ENCODE peak calls at places on chromosomes 4 and X, in ten cellular contexts. One of them, this sample, is unnamed.

GRCh38 chr4:15006416-15007024 is 4.2 kb downstream of the CPEB2 start:
- DNase-seq in upper lobe of left lung: no peak
- DNase-seq in GM12878: no peak
- DNase-seq in transverse colon: no peak
- DNase-seq in stomach: no peak
- DNase-seq in A549: no peak
- DNase-seq in SK-N-SH: no peak
- DNase-seq in K562: peak
- DNase-seq in tibial nerve: no peak
- DNase-seq in HepG2: no peak
- DNase-seq in this sample: no peak

GRCh38 chrX:47745386-47745785 is 86.4 kb upstream of the UXT start:
- DNase-seq in upper lobe of left lung: no peak
- DNase-seq in stomach: no peak
- DNase-seq in K562: no peak
- DNase-seq in GM12878: no peak
- DNase-seq in tibial nerve: no peak
- DNase-seq in HepG2: no peak
- DNase-seq in transverse colon: no peak
- DNase-seq in SK-N-SH: no peak
- DNase-seq in A549: no peak
- DNase-seq in this sample: no peak

GRCh38 chrX:8591526-8591925 is 126.9 kb downstream of the VCX3B start:
- DNase-seq in GM12878: no peak
- DNase-seq in transverse colon: no peak
- DNase-seq in K562: no peak
- DNase-seq in HepG2: no peak
- DNase-seq in SK-N-SH: no peak
- DNase-seq in A549: no peak
- DNase-seq in upper lobe of left lung: no peak
- DNase-seq in tibial nerve: no peak
- DNase-seq in stomach: no peak
- DNase-seq in this sample: no peak

GRCh38 chrX:31233941-31234496 is 162.2 kb upstream of the FTHL17 start:
- DNase-seq in A549: no peak
- DNase-seq in stomach: no peak
- DNase-seq in transverse colon: no peak
- DNase-seq in tibial nerve: no peak
- DNase-seq in K562: no peak
- DNase-seq in upper lobe of left lung: no peak
- DNase-seq in GM12878: no peak
- DNase-seq in HepG2: no peak
- DNase-seq in SK-N-SH: no peak
- DNase-seq in this sample: no peak

GRCh38 chrX:49309401-49309981 is 6.0 kb downstream of the GAGE10 start:
- DNase-seq in A549: no peak
- DNase-seq in tibial nerve: no peak
- DNase-seq in K562: no peak
- DNase-seq in HepG2: no peak
- DNase-seq in stomach: no peak
- DNase-seq in SK-N-SH: no peak
- DNase-seq in transverse colon: no peak
- DNase-seq in upper lobe of left lung: no peak
- DNase-seq in GM12878: no peak
- DNase-seq in this sample: no peak

GRCh38 chrX:100328342-100328741 is 81.7 kb downstream of the PCDH19 start:
- DNase-seq in tibial nerve: no peak
- DNase-seq in HepG2: no peak
- DNase-seq in GM12878: no peak
- DNase-seq in upper lobe of left lung: no peak
- DNase-seq in transverse colon: no peak
- DNase-seq in SK-N-SH: no peak
- DNase-seq in stomach: no peak
- DNase-seq in A549: no peak
- DNase-seq in K562: no peak
- DNase-seq in this sample: no peak

GRCh38 chrX:150463566-150463965 is 100.4 kb downstream of the MAMLD1 start:
- DNase-seq in transverse colon: no peak
- DNase-seq in K562: no peak
- DNase-seq in GM12878: no peak
- DNase-seq in stomach: no peak
- DNase-seq in SK-N-SH: no peak
- DNase-seq in A549: no peak
- DNase-seq in tibial nerve: no peak
- DNase-seq in upper lobe of left lung: no peak
- DNase-seq in HepG2: no peak
- DNase-seq in this sample: no peak

GRCh38 chr4:112168719-112169500 is 23.7 kb downstream of the FAM241A start:
- DNase-seq in upper lobe of left lung: no peak
- DNase-seq in SK-N-SH: no peak
- DNase-seq in stomach: no peak
- DNase-seq in A549: no peak
- DNase-seq in tibial nerve: no peak
- DNase-seq in HepG2: no peak
- DNase-seq in transverse colon: no peak
- DNase-seq in K562: no peak
- DNase-seq in GM12878: no peak
- DNase-seq in this sample: no peak

GRCh38 chr4:112277705-112278448 is 7.8 kb downstream of the TIFA start:
- DNase-seq in stomach: no peak
- DNase-seq in transverse colon: no peak
- DNase-seq in tibial nerve: no peak
- DNase-seq in HepG2: no peak
- DNase-seq in GM12878: no peak
- DNase-seq in upper lobe of left lung: no peak
- DNase-seq in A549: no peak
- DNase-seq in SK-N-SH: no peak
- DNase-seq in K562: no peak
- DNase-seq in this sample: no peak

GRCh38 chrX:2500681-2501151 is at the start of the genes DHRSX and ZBED1:
- DNase-seq in stomach: peak
- DNase-seq in SK-N-SH: peak
- DNase-seq in upper lobe of left lung: peak
- DNase-seq in A549: peak
- DNase-seq in tibial nerve: no peak
- DNase-seq in K562: peak
- DNase-seq in GM12878: no peak
- DNase-seq in transverse colon: peak
- DNase-seq in HepG2: no peak
- DNase-seq in this sample: peak

GRCh38 chr4:186144180-186144579 is 39.7 kb downstream of the FAM149A start:
- DNase-seq in SK-N-SH: peak
- DNase-seq in transverse colon: peak
- DNase-seq in tibial nerve: no peak
- DNase-seq in A549: peak
- DNase-seq in HepG2: no peak
- DNase-seq in K562: no peak
- DNase-seq in stomach: no peak
- DNase-seq in GM12878: no peak
- DNase-seq in upper lobe of left lung: no peak
- DNase-seq in this sample: peak

GRCh38 chr4:63566658-63567057 is 842.6 kb downstream of the TECRL start:
- DNase-seq in K562: no peak
- DNase-seq in stomach: no peak
- DNase-seq in A549: no peak
- DNase-seq in HepG2: no peak
- DNase-seq in tibial nerve: no peak
- DNase-seq in transverse colon: no peak
- DNase-seq in upper lobe of left lung: no peak
- DNase-seq in GM12878: no peak
- DNase-seq in SK-N-SH: no peak
- DNase-seq in this sample: no peak

GRCh38 chr4:63558709-63559108 is 850.5 kb downstream of the TECRL start:
- DNase-seq in SK-N-SH: no peak
- DNase-seq in stomach: no peak
- DNase-seq in tibial nerve: no peak
- DNase-seq in K562: no peak
- DNase-seq in transverse colon: no peak
- DNase-seq in GM12878: no peak
- DNase-seq in A549: no peak
- DNase-seq in HepG2: no peak
- DNase-seq in upper lobe of left lung: no peak
- DNase-seq in this sample: no peak

GRCh38 chr4:63563288-63564014 is 845.8 kb downstream of the TECRL start:
- DNase-seq in K562: no peak
- DNase-seq in GM12878: no peak
- DNase-seq in upper lobe of left lung: peak
- DNase-seq in A549: no peak
- DNase-seq in transverse colon: no peak
- DNase-seq in tibial nerve: no peak
- DNase-seq in HepG2: no peak
- DNase-seq in SK-N-SH: no peak
- DNase-seq in stomach: no peak
- DNase-seq in this sample: no peak
- TF ChIP-seq EP300 in K562: no peak
- TF ChIP-seq EP300 in GM12878: no peak
- TF ChIP-seq EP300 in upper lobe of left lung: no peak
- TF ChIP-seq EP300 in A549: no peak
- TF ChIP-seq EP300 in transverse colon: no peak
- TF ChIP-seq EP300 in tibial nerve: no peak
- TF ChIP-seq EP300 in HepG2: no peak
- TF ChIP-seq EP300 in SK-N-SH: no peak
- TF ChIP-seq EP300 in stomach: no peak
- TF ChIP-seq EP300 in this sample: no peak

GRCh38 chrX:41026326-41027136 is 58.7 kb upstream of the USP9X start:
- DNase-seq in GM12878: no peak
- DNase-seq in HepG2: no peak
- DNase-seq in SK-N-SH: no peak
- DNase-seq in K562: no peak
- DNase-seq in A549: no peak
- DNase-seq in tibial nerve: no peak
- DNase-seq in transverse colon: no peak
- DNase-seq in stomach: no peak
- DNase-seq in upper lobe of left lung: no peak
- DNase-seq in this sample: no peak
- H3K4me3 ChIP-seq in GM12878: no peak
- H3K4me3 ChIP-seq in HepG2: no peak
- H3K4me3 ChIP-seq in SK-N-SH: no peak
- H3K4me3 ChIP-seq in K562: no peak
- H3K4me3 ChIP-seq in A549: peak
- H3K4me3 ChIP-seq in tibial nerve: no peak
- H3K4me3 ChIP-seq in transverse colon: no peak
- H3K4me3 ChIP-seq in stomach: no peak
- H3K4me3 ChIP-seq in upper lobe of left lung: no peak
- H3K4me3 ChIP-seq in this sample: no peak

GRCh38 chr4:163165217-163166017 is 1.3 kb downstream of the NAF1 start:
- DNase-seq in A549: no peak
- DNase-seq in tibial nerve: no peak
- DNase-seq in HepG2: no peak
- DNase-seq in transverse colon: no peak
- DNase-seq in K562: no peak
- DNase-seq in upper lobe of left lung: no peak
- DNase-seq in SK-N-SH: no peak
- DNase-seq in stomach: no peak
- DNase-seq in GM12878: no peak
- DNase-seq in this sample: no peak

GRCh38 chr4:163164110-163164509 is 2.6 kb downstream of the NAF1 start:
- DNase-seq in HepG2: no peak
- DNase-seq in transverse colon: no peak
- DNase-seq in A549: no peak
- DNase-seq in stomach: no peak
- DNase-seq in tibial nerve: no peak
- DNase-seq in SK-N-SH: no peak
- DNase-seq in GM12878: no peak
- DNase-seq in K562: no peak
- DNase-seq in upper lobe of left lung: no peak
- DNase-seq in this sample: no peak

GRCh38 chr4:163166041-163166579 is 580 bp downstream of the NAF1 start:
- DNase-seq in stomach: peak
- DNase-seq in A549: peak
- DNase-seq in GM12878: no peak
- DNase-seq in transverse colon: peak
- DNase-seq in upper lobe of left lung: peak
- DNase-seq in tibial nerve: peak
- DNase-seq in HepG2: peak
- DNase-seq in K562: peak
- DNase-seq in SK-N-SH: peak
- DNase-seq in this sample: peak

GRCh38 chr4:163164591-163164990 is 2.1 kb downstream of the NAF1 start:
- DNase-seq in GM12878: no peak
- DNase-seq in tibial nerve: no peak
- DNase-seq in upper lobe of left lung: no peak
- DNase-seq in SK-N-SH: no peak
- DNase-seq in A549: no peak
- DNase-seq in transverse colon: no peak
- DNase-seq in K562: no peak
- DNase-seq in stomach: no peak
- DNase-seq in HepG2: no peak
- DNase-seq in this sample: no peak

DNA sequence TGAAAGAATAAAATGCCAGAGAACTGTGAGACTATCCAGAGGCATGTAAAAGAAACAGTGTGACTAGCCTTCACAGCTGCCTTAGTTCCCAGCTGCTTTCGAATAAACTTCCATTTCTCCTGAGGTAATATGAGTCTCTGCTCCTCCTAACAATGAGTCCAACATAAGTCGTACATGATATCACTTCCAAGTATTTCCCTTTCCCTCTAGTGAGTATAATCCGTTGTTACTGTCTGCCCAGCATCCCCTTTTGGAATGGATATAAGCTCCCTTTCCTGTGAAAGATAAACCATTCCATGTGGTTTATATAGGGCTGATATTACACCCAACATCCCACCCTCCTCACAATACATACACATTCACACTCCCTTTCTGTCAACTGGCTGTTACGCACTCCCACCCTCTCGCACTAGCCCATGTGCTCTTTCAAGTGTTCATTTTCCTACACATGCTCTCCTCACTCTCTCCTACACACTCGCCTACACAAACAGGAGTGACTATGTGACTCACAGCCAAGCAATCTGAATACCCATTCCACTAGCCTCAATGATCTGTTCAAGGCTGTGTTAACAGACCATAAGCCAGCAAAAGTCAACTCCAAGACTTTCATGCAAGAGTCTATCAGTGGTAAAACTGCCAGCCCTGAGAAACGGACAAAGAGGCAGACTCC is 5.0 kb downstream of the NAF1 start:
- DNase-seq in SK-N-SH: no peak
- DNase-seq in tibial nerve: no peak
- DNase-seq in A549: no peak
- DNase-seq in K562: no peak
- DNase-seq in GM12878: no peak
- DNase-seq in HepG2: peak
- DNase-seq in upper lobe of left lung: no peak
- DNase-seq in transverse colon: no peak
- DNase-seq in stomach: no peak
- DNase-seq in this sample: no peak
- H3K27ac ChIP-seq in SK-N-SH: peak
- H3K27ac ChIP-seq in tibial nerve: peak
- H3K27ac ChIP-seq in A549: no peak
- H3K27ac ChIP-seq in K562: no peak
- H3K27ac ChIP-seq in GM12878: no peak
- H3K27ac ChIP-seq in HepG2: no peak
- H3K27ac ChIP-seq in upper lobe of left lung: no peak
- H3K27ac ChIP-seq in transverse colon: no peak
- H3K27ac ChIP-seq in stomach: no peak
- H3K27ac ChIP-seq in this sample: no peak

GRCh38 chr4:181301735-181302380 is 941.3 kb upstream of the TENM3 start:
- DNase-seq in tibial nerve: no peak
- DNase-seq in transverse colon: peak
- DNase-seq in stomach: peak
- DNase-seq in SK-N-SH: no peak
- DNase-seq in upper lobe of left lung: no peak
- DNase-seq in A549: peak
- DNase-seq in HepG2: peak
- DNase-seq in GM12878: no peak
- DNase-seq in K562: peak
- DNase-seq in this sample: no peak
- TF ChIP-seq EP300 in tibial nerve: no peak
- TF ChIP-seq EP300 in transverse colon: no peak
- TF ChIP-seq EP300 in stomach: no peak
- TF ChIP-seq EP300 in SK-N-SH: no peak
- TF ChIP-seq EP300 in upper lobe of left lung: no peak
- TF ChIP-seq EP300 in A549: no peak
- TF ChIP-seq EP300 in HepG2: no peak
- TF ChIP-seq EP300 in GM12878: no peak
- TF ChIP-seq EP300 in K562: no peak
- TF ChIP-seq EP300 in this sample: no peak

This sample was measured in ovary.